ENCODE peak calls at places on chromosomes 7 and 10, in eight cellular contexts. One of them, this sample, is unnamed.

GRCh38 chr10:89837173-89838001 is 136.0 kb downstream of the KIF20B start:
- DNase-seq in T-cell: peak
- DNase-seq in AG04449: no peak
- DNase-seq in H4: no peak
- DNase-seq in left cardiac atrium: peak
- DNase-seq in GM12891: peak
- DNase-seq in AG04450: no peak
- DNase-seq in CD8-positive, alpha-beta memory T cell: peak
- DNase-seq in this sample: peak

GRCh38 chr7:13017881-13018280 is 330.4 kb downstream of the ARL4A start:
- DNase-seq in AG04450: no peak
- DNase-seq in GM12891: no peak
- DNase-seq in AG04449: no peak
- DNase-seq in H4: peak
- DNase-seq in left cardiac atrium: no peak
- DNase-seq in CD8-positive, alpha-beta memory T cell: no peak
- DNase-seq in T-cell: no peak
- DNase-seq in this sample: no peak

GRCh38 chr10:44998146-44998631 is 2.5 kb upstream of the ZNF22 start:
- DNase-seq in GM12891: no peak
- DNase-seq in left cardiac atrium: no peak
- DNase-seq in CD8-positive, alpha-beta memory T cell: no peak
- DNase-seq in H4: no peak
- DNase-seq in AG04450: no peak
- DNase-seq in T-cell: no peak
- DNase-seq in AG04449: no peak
- DNase-seq in this sample: no peak

GRCh38 chr7:21064698-21065648 is 278.3 kb upstream of the SP8 start:
- DNase-seq in AG04450: no peak
- DNase-seq in left cardiac atrium: no peak
- DNase-seq in AG04449: no peak
- DNase-seq in H4: no peak
- DNase-seq in T-cell: no peak
- DNase-seq in GM12891: no peak
- DNase-seq in CD8-positive, alpha-beta memory T cell: no peak
- DNase-seq in this sample: no peak

GRCh38 chr10:33783557-33783956 is 449.1 kb upstream of the NRP1 start:
- DNase-seq in AG04450: no peak
- DNase-seq in T-cell: no peak
- DNase-seq in left cardiac atrium: no peak
- DNase-seq in H4: no peak
- DNase-seq in AG04449: no peak
- DNase-seq in GM12891: no peak
- DNase-seq in CD8-positive, alpha-beta memory T cell: no peak
- DNase-seq in this sample: no peak

GRCh38 chr7:1872191-1873069 is 202.4 kb downstream of the ELFN1 start:
- DNase-seq in H4: no peak
- DNase-seq in AG04449: no peak
- DNase-seq in left cardiac atrium: no peak
- DNase-seq in GM12891: no peak
- DNase-seq in AG04450: no peak
- DNase-seq in T-cell: no peak
- DNase-seq in CD8-positive, alpha-beta memory T cell: no peak
- DNase-seq in this sample: peak

GRCh38 chr10:31146496-31147219 is 115.0 kb upstream of the ZNF438 start:
- DNase-seq in left cardiac atrium: peak
- DNase-seq in CD8-positive, alpha-beta memory T cell: no peak
- DNase-seq in AG04449: no peak
- DNase-seq in T-cell: no peak
- DNase-seq in GM12891: no peak
- DNase-seq in H4: peak
- DNase-seq in AG04450: peak
- DNase-seq in this sample: no peak

GRCh38 chr7:41579961-41580935 is 122.6 kb downstream of the INHBA start:
- DNase-seq in AG04450: peak
- DNase-seq in T-cell: no peak
- DNase-seq in left cardiac atrium: no peak
- DNase-seq in AG04449: peak
- DNase-seq in GM12891: no peak
- DNase-seq in CD8-positive, alpha-beta memory T cell: no peak
- DNase-seq in H4: peak
- DNase-seq in this sample: no peak

GRCh38 chr10:56823849-56824248 is 462.8 kb upstream of the ZWINT start:
- DNase-seq in left cardiac atrium: no peak
- DNase-seq in H4: peak
- DNase-seq in CD8-positive, alpha-beta memory T cell: no peak
- DNase-seq in T-cell: no peak
- DNase-seq in AG04449: no peak
- DNase-seq in AG04450: no peak
- DNase-seq in GM12891: no peak
- DNase-seq in this sample: no peak

GRCh38 chr10:129958118-129958685 is 5.9 kb downstream of the EBF3 start:
- DNase-seq in H4: no peak
- DNase-seq in AG04450: no peak
- DNase-seq in AG04449: no peak
- DNase-seq in GM12891: no peak
- DNase-seq in T-cell: no peak
- DNase-seq in CD8-positive, alpha-beta memory T cell: no peak
- DNase-seq in left cardiac atrium: no peak
- DNase-seq in this sample: no peak

GRCh38 chr7:2993868-2994267 is 49.8 kb downstream of the CARD11 start:
- DNase-seq in left cardiac atrium: no peak
- DNase-seq in AG04449: no peak
- DNase-seq in AG04450: no peak
- DNase-seq in H4: no peak
- DNase-seq in CD8-positive, alpha-beta memory T cell: no peak
- DNase-seq in T-cell: no peak
- DNase-seq in GM12891: no peak
- DNase-seq in this sample: peak

GRCh38 chr7:134058521-134058920 is 68.6 kb upstream of the LRGUK start:
- DNase-seq in AG04450: no peak
- DNase-seq in CD8-positive, alpha-beta memory T cell: no peak
- DNase-seq in AG04449: no peak
- DNase-seq in T-cell: no peak
- DNase-seq in GM12891: no peak
- DNase-seq in left cardiac atrium: no peak
- DNase-seq in H4: no peak
- DNase-seq in this sample: no peak

GRCh38 chr7:73706122-73707044 is 13.1 kb downstream of the STX1A start:
- DNase-seq in AG04450: no peak
- DNase-seq in GM12891: no peak
- DNase-seq in AG04449: no peak
- DNase-seq in left cardiac atrium: no peak
- DNase-seq in T-cell: no peak
- DNase-seq in CD8-positive, alpha-beta memory T cell: no peak
- DNase-seq in H4: peak
- DNase-seq in this sample: no peak

GRCh38 chr10:118628397-118628796 is 32.9 kb upstream of the PRLHR start:
- DNase-seq in left cardiac atrium: no peak
- DNase-seq in H4: no peak
- DNase-seq in CD8-positive, alpha-beta memory T cell: no peak
- DNase-seq in GM12891: no peak
- DNase-seq in AG04449: no peak
- DNase-seq in T-cell: no peak
- DNase-seq in AG04450: no peak
- DNase-seq in this sample: no peak

GRCh38 chr7:25389489-25390106 is 161.3 kb upstream of the NPVF start:
- DNase-seq in AG04449: no peak
- DNase-seq in AG04450: no peak
- DNase-seq in GM12891: no peak
- DNase-seq in H4: peak
- DNase-seq in T-cell: no peak
- DNase-seq in left cardiac atrium: no peak
- DNase-seq in CD8-positive, alpha-beta memory T cell: no peak
- DNase-seq in this sample: no peak

GRCh38 chr7:123177442-123177841 is 22.3 kb downstream of the SLC13A1 start:
- DNase-seq in CD8-positive, alpha-beta memory T cell: no peak
- DNase-seq in H4: no peak
- DNase-seq in left cardiac atrium: no peak
- DNase-seq in GM12891: no peak
- DNase-seq in AG04449: no peak
- DNase-seq in T-cell: no peak
- DNase-seq in AG04450: no peak
- DNase-seq in this sample: no peak

GRCh38 chr10:112335104-112335840 is 38.6 kb upstream of the ACSL5 start:
- DNase-seq in CD8-positive, alpha-beta memory T cell: no peak
- DNase-seq in AG04450: no peak
- DNase-seq in left cardiac atrium: no peak
- DNase-seq in AG04449: no peak
- DNase-seq in GM12891: no peak
- DNase-seq in T-cell: no peak
- DNase-seq in H4: no peak
- DNase-seq in this sample: no peak

GRCh38 chr10:97069576-97070362 is 116.0 kb downstream of the SLIT1 start:
- DNase-seq in H4: peak
- DNase-seq in CD8-positive, alpha-beta memory T cell: no peak
- DNase-seq in left cardiac atrium: no peak
- DNase-seq in T-cell: no peak
- DNase-seq in AG04449: no peak
- DNase-seq in GM12891: no peak
- DNase-seq in AG04450: no peak
- DNase-seq in this sample: no peak